ENCODE peak calls at places on chromosomes 16 and 17, in four cellular contexts. D is A549, I is uterus, R is adrenal gland. U is an unnamed sample.

GRCh38 chr16:85637061-85637807 is 24.1 kb downstream of the GSE1 start:
- DNase-seq in D (no peak), R (no peak), I (no peak), U (no peak)

GRCh38 chr16:29806641-29807425 is 504 bp downstream of the MAZ start:
- DNase-seq in R (peak; percentile 66), I (peak; percentile 67), D (no peak), U (no peak)

GRCh38 chr16:3609895-3610697 is 1.3 kb downstream of the SLX4 start:
- DNase-seq in R (no peak), D (no peak), I (no peak), U (no peak)

GRCh38 chr17:72719582-72720493 is 372.6 kb downstream of the SLC39A11 start:
- DNase-seq in R (no peak), D (no peak), I (no peak), U (peak; percentile 51)

GRCh38 chr16:82947675-82948074 is 320.9 kb downstream of the CDH13 start:
- DNase-seq in R (no peak), I (no peak), D (no peak), U (no peak)

GRCh38 chr16:82651921-82652601 is 25.3 kb downstream of the CDH13 start:
- DNase-seq in D (no peak), R (no peak), I (no peak), U (no peak)

GRCh38 chr17:557371-557770 is 157.3 kb downstream of the VPS53 start:
- DNase-seq in R (no peak), I (no peak), D (no peak), U (no peak)

GRCh38 chr17:32520737-32521399 is 34.1 kb downstream of the CDK5R1 start:
- DNase-seq in R (no peak), D (no peak), I (no peak), U (no peak)

GRCh38 chr17:70804161-70804560 is 634.8 kb downstream of the KCNJ2 start:
- DNase-seq in D (no peak), I (no peak), R (no peak), U (no peak)

GRCh38 chr17:71188811-71189492 is 931.9 kb upstream of the SOX9 start:
- DNase-seq in D (no peak), R (no peak), I (no peak), U (no peak)

GRCh38 chr16:87295259-87295658 is 21.9 kb downstream of the C16orf95 start:
- DNase-seq in R (no peak), D (no peak), I (no peak), U (no peak)

GRCh38 chr17:63476494-63476856 is 386 bp upstream of the ACE start:
- DNase-seq in I (no peak), D (no peak), R (no peak), U (no peak)

GRCh38 chr17:64682261-64683181 is 20.4 kb upstream of the SMURF2 start:
- DNase-seq in I (no peak), R (no peak), D (no peak), U (no peak)

GRCh38 chr17:5898406-5898805 is 171.8 kb upstream of the WSCD1 start:
- DNase-seq in I (no peak), D (no peak), R (no peak), U (no peak)

GRCh38 chr16:15976929-15977637 is 27.7 kb downstream of the ABCC1 start:
- DNase-seq in I (no peak), R (peak; percentile 46), D (no peak), U (no peak)

GRCh38 chr17:65794572-65794971 is 233.1 kb upstream of the AXIN2 start:
- DNase-seq in D (peak; percentile 49), I (no peak), R (no peak), U (no peak)

GRCh38 chr17:49498037-49498615 is 3.0 kb downstream of the NGFR start:
- DNase-seq in R (no peak), D (peak; percentile 41), I (no peak), U (no peak)

GRCh38 chr17:56653877-56654276 is 60.4 kb downstream of the NOG start:
- DNase-seq in D (peak; percentile 54), I (no peak), R (no peak), U (peak; percentile 17)

GRCh38 chr16:59324462-59324861 is 590.3 kb upstream of the GOT2 start:
- DNase-seq in R (no peak), D (peak; percentile 59), I (no peak), U (no peak)

GRCh38 chr17:41382396-41382795 is 290 bp upstream of the KRT34 start:
- DNase-seq in I (no peak), R (no peak), D (no peak), U (no peak)

GRCh38 chr16:57901480-57902069 is 69.4 kb downstream of the CNGB1 start:
- DNase-seq in I (no peak), R (no peak), D (no peak), U (no peak)

GRCh38 chr16:15976225-15976812 is 26.9 kb downstream of the ABCC1 start:
- DNase-seq in R (no peak), I (no peak), D (no peak), U (no peak)

GRCh38 chr16:62445909-62446308 is 409.7 kb upstream of the CDH8 start:
- DNase-seq in R (no peak), I (no peak), D (no peak), U (no peak)

GRCh38 chr17:3962217-3963069 is 1.8 kb downstream of the ATP2A3 start:
- DNase-seq in I (no peak), R (no peak), D (no peak), U (no peak)

GRCh38 chr17:40612510-40613244 is 34.9 kb downstream of the SMARCE1 start:
- DNase-seq in D (no peak), I (no peak), R (no peak), U (peak; percentile 94)

GRCh38 chr17:6456321-6456720 is 12.1 kb downstream of the PIMREG start:
- DNase-seq in I (no peak), D (no peak), R (no peak), U (no peak)

GRCh38 chr16:31475949-31476304 is 4.0 kb downstream of the TGFB1I1 start:
- DNase-seq in D (no peak), R (no peak), I (no peak), U (no peak)

GRCh38 chr17:56908061-56908542 is 5.7 kb downstream of the TRIM25 start:
- DNase-seq in R (peak; percentile 78), I (no peak), D (no peak), U (no peak)

GRCh38 chr17:8745586-8746500 is 1.2 kb upstream of the CCDC42 start:
- DNase-seq in R (peak; percentile 41), D (peak; percentile 85), I (peak; percentile 64), U (peak; percentile 90)

GRCh38 chr17:81315170-81315884 is 20.2 kb upstream of the SLC38A10 start:
- DNase-seq in I (no peak), R (no peak), D (no peak), U (no peak)

GRCh38 chr16:15777533-15778203 is 79.2 kb downstream of the MYH11 start:
- DNase-seq in I (no peak), D (peak; percentile 74), R (no peak), U (no peak)

GRCh38 chr17:73234746-73235145 is 26.9 kb downstream of the CPSF4L start:
- DNase-seq in R (no peak), D (no peak), I (no peak), U (no peak)

GRCh38 chr16:73060948-73061495 is 13.1 kb upstream of the ZFHX3 start:
- DNase-seq in D (no peak), I (no peak), R (no peak), U (no peak)

GRCh38 chr16:24191876-24192402 is 64.2 kb upstream of the CACNG3 start:
- DNase-seq in R (no peak), D (no peak), I (no peak), U (no peak)

GRCh38 chr16:65660390-65660789 is 538.5 kb upstream of the CDH11 start:
- DNase-seq in D (no peak), I (no peak), R (peak; percentile 34), U (no peak)

GRCh38 chr16:65655802-65656201 is 533.9 kb upstream of the CDH11 start:
- DNase-seq in I (no peak), D (no peak), R (no peak), U (no peak)

GRCh38 chr16:65657051-65657450 is 535.2 kb upstream of the CDH11 start:
- DNase-seq in D (no peak), I (no peak), R (no peak), U (no peak)

GRCh38 chr16:65657556-65657955 is 535.7 kb upstream of the CDH11 start:
- DNase-seq in D (no peak), I (no peak), R (no peak), U (no peak)

GRCh38 chr16:65658339-65659275 is 536.7 kb upstream of the CDH11 start:
- DNase-seq in R (peak; percentile 24), D (no peak), I (peak; percentile 31), U (no peak)
- H3K4me3 ChIP-seq in R (no peak overlapping the region), D (no peak overlapping the region), I (no peak overlapping the region), U (no peak overlapping the region)

GRCh38 chr16:17459903-17460521 is 10.7 kb downstream of the XYLT1 start:
- DNase-seq in R (peak; percentile 81), D (no peak), I (peak; percentile 67), U (no peak)

GRCh38 chr16:17465460-17465859 is 5.3 kb downstream of the XYLT1 start:
- DNase-seq in R (no peak), D (no peak), I (no peak), U (no peak)

GRCh38 chr16:17460890-17461289 is 9.9 kb downstream of the XYLT1 start:
- DNase-seq in R (no peak), D (no peak), I (no peak), U (no peak)

GRCh38 chr16:17463335-17463734 is 7.4 kb downstream of the XYLT1 start:
- DNase-seq in R (no peak), D (no peak), I (no peak), U (no peak)

DNA sequence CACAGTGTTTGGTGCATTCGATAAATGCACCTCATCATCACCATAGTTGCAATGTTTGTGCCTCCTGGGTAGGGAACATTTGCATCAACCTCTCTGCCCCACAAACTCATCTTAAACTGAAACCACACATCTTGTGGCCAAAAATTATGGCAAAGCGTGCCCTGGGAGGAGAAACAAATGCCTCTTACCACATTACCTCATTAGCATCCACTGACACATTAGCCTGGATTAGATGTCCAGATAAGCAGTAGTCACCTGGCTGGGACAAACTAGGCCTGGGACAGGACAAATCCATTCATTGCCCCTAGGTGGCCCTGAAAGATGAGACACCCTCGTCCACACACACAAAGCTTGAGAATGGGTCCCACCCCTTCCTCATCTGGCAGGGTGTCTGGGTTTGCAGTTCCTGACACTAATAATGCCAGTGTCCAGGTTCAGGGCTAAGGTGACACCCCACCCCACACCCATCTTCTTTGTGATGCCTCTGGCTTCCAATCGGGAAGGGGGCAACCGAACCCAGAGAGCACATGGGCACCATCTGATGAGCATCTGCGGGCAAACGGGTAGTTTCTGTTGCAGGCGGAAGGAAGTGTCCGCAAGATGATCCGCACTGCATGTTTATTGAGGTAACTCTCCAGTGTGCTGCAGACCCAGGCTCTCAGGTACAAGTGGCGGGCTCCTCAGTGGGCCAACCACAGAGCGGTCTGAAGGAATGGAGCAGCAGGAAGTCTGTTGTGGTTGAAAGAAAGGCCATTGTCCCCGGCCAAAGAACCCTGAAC is 8.6 kb downstream of the XYLT1 start:
- DNase-seq in D (no peak), I (no peak), R (no peak), U (no peak)
- H3K4me1 ChIP-seq in D (no peaks in the 10 kb centered on the region), I (no peaks in the 10 kb centered on the region), R (peaks cover 34% of the 10 kb centered on the region), U (peaks cover 11% of the 10 kb centered on the region)

DNA sequence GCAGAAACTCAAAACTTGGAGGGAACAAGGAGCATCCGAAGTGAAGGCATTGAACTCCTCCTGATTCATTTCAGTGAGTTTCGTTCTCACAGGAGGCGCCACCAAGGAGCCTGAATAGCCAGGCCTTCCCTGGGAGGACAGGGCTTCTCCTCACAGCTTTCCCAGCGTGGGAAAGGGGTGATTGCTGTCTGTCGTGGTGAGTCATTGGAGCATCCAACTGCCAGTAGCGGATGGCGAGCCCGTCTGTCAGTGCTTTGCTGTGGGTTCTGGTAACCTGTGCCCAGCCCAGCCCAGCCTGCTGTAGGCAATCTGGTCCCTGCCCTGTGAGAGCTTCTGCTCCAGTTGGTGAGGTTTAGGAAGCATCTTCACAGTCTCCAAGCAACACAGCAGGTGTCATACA is 28.3 kb downstream of the PLCD3 start:
- DNase-seq in D (no peak), I (no peak), R (no peak), U (no peak)
- H3K4me3 ChIP-seq in D (no peak overlapping the region), I (no peak overlapping the region), R (no peak overlapping the region), U (no peak overlapping the region)

GRCh38 chr17:17563530-17563929 is 28.0 kb downstream of the PEMT start:
- DNase-seq in I (no peak), D (no peak), R (no peak), U (no peak)
- H3K4me1 ChIP-seq in I (no peaks in the 10 kb centered on the region), D (no peaks in the 10 kb centered on the region), R (peaks cover 17% of the 10 kb centered on the region), U (no peaks in the 10 kb centered on the region)

U was measured in CD8-positive, alpha-beta T cell.